ENCODE peak calls at places on chromosomes 12 and 14, in four cellular contexts. B, W, Z and S are unnamed samples.

GRCh38 chr14:102182901-102183619 is 43.4 kb downstream of the WDR20 start:
- DNase-seq in B (no peak), W (no peak), Z (no peak), S (no peak)

GRCh38 chr14:102590667-102591099 is 1.8 kb upstream of the RCOR1 start:
- DNase-seq in B (no peak), W (peak), Z (no peak), S (peak)

GRCh38 chr12:457676-458075 is 2.1 kb upstream of the B4GALNT3 start:
- DNase-seq in B (no peak), W (no peak), Z (no peak), S (no peak)

GRCh38 chr12:10015450-10015849 is 5.0 kb downstream of the CLEC12B start:
- DNase-seq in B (no peak), W (no peak), Z (no peak), S (no peak)

GRCh38 chr14:90361865-90362557 is 30.3 kb upstream of the NRDE2 start:
- DNase-seq in B (no peak), W (no peak), Z (no peak), S (no peak)

GRCh38 chr12:130571734-130572133 is 144.4 kb downstream of the RIMBP2 start:
- DNase-seq in B (no peak), W (no peak), Z (no peak), S (no peak)

GRCh38 chr12:62407587-62407986 is 59.0 kb upstream of the MON2 start:
- DNase-seq in B (no peak), W (no peak), Z (no peak), S (no peak)

GRCh38 chr14:104659146-104659545 is 30.3 kb upstream of the INF2 start:
- DNase-seq in B (no peak), W (no peak), Z (no peak), S (no peak)

GRCh38 chr12:118052324-118053070 is 8.5 kb downstream of the WSB2 start:
- DNase-seq in B (no peak), W (peak), Z (peak), S (peak)

GRCh38 chr12:122203301-122203967 is at the start of gene B3GNT4:
- DNase-seq in B (peak), W (peak), Z (no peak), S (peak)

GRCh38 chr12:120468846-120469449 is 600 bp downstream of the SRSF9 start:
- DNase-seq in B (peak), W (peak), Z (no peak), S (peak)

GRCh38 chr12:132622437-132623071 is 4.0 kb downstream of the P2RX2 start:
- DNase-seq in B (no peak), W (no peak), Z (no peak), S (peak)

GRCh38 chr14:55581011-55581806 is 1.2 kb downstream of the KTN1 start:
- DNase-seq in B (no peak), W (peak), Z (peak), S (peak)

GRCh38 chr12:66143868-66144267 is 13.3 kb upstream of the LLPH start:
- DNase-seq in B (no peak), W (no peak), Z (no peak), S (no peak)

GRCh38 chr12:6773662-6774351 is 1.5 kb downstream of the LAG3 start:
- DNase-seq in B (peak), W (no peak), Z (no peak), S (no peak)

GRCh38 chr12:40149673-40150260 is 43.9 kb upstream of the SLC2A13 start:
- DNase-seq in B (no peak), W (no peak), Z (no peak), S (no peak)

GRCh38 chr12:15851045-15851444 is 31.1 kb upstream of the STRAP start:
- DNase-seq in B (no peak), W (no peak), Z (no peak), S (no peak)